ENCODE peak calls at places on chromosomes 2 and 18, in nine cellular contexts. H is bronchial epithelial cell, V is A549, S is neural crest cell, D is cardiac fibroblast, L is heart left ventricle, A is AG10803, T is GM06990, Z is H9. I is an unnamed sample.

GRCh38 chr18:76544511-76545350 is 49.7 kb upstream of the ZNF516 start:
- DNase-seq in H (no peak), V (no peak), S (no peak), D (no peak), L (no peak), A (no peak), T (no peak), Z (no peak), I (no peak)

GRCh38 chr18:9296233-9297006 is 38.2 kb upstream of the TWSG1 start:
- DNase-seq in H (no peak), V (no peak), S (no peak), D (no peak), L (no peak), A (no peak), T (no peak), Z (no peak), I (no peak)

GRCh38 chr18:63111549-63112402 is 207.8 kb downstream of the BCL2 start:
- DNase-seq in H (no peak), V (no peak), S (no peak), D (no peak), L (peak), A (no peak), T (no peak), Z (no peak), I (no peak)

GRCh38 chr2:157159221-157159904 is 98.1 kb upstream of the GALNT5 start:
- DNase-seq in H (no peak), V (no peak), S (no peak), D (no peak), L (no peak), A (no peak), T (no peak), Z (no peak), I (no peak)

GRCh38 chr2:46045888-46046287 is 251.3 kb upstream of the EPAS1 start:
- DNase-seq in H (no peak), V (no peak), S (no peak), D (no peak), L (no peak), A (no peak), T (no peak), Z (no peak), I (no peak)

GRCh38 chr2:191638079-191638801 is 39.7 kb upstream of the NABP1 start:
- DNase-seq in H (peak), V (no peak), S (no peak), D (no peak), L (no peak), A (peak), T (no peak), Z (no peak), I (peak)

GRCh38 chr2:20052229-20052871 is 922 bp upstream of the LAPTM4A start:
- DNase-seq in H (peak), V (peak), S (no peak), D (peak), L (no peak), A (peak), T (no peak), Z (no peak), I (no peak)

GRCh38 chr2:44079686-44080085 is 83.9 kb upstream of the LRPPRC start:
- DNase-seq in H (no peak), V (no peak), S (no peak), D (no peak), L (no peak), A (no peak), T (no peak), Z (no peak), I (no peak)

GRCh38 chr2:183157131-183157530 is 32.9 kb downstream of the NUP35 start:
- DNase-seq in H (no peak), V (no peak), S (no peak), D (no peak), L (no peak), A (no peak), T (no peak), Z (no peak), I (no peak)

GRCh38 chr2:75432761-75433361 is 127.9 kb downstream of the EVA1A start:
- DNase-seq in H (no peak), V (no peak), S (no peak), D (peak), L (no peak), A (peak), T (peak), Z (peak), I (no peak)

GRCh38 chr2:53865264-53865663 is 5.5 kb upstream of the GPR75 start:
- DNase-seq in H (peak), V (no peak), S (no peak), D (no peak), L (no peak), A (peak), T (no peak), Z (no peak), I (no peak)

GRCh38 chr2:233199870-233200269 is 51.6 kb upstream of the ATG16L1 start:
- DNase-seq in H (no peak), V (no peak), S (no peak), D (no peak), L (no peak), A (no peak), T (no peak), Z (no peak), I (no peak)
- TF ChIP-seq CTCF in H (no peak), V (no peak), S (no peak), D (no peak), L (no peak), A (no peak), T (peak), Z (peak), I (no peak)

DNA sequence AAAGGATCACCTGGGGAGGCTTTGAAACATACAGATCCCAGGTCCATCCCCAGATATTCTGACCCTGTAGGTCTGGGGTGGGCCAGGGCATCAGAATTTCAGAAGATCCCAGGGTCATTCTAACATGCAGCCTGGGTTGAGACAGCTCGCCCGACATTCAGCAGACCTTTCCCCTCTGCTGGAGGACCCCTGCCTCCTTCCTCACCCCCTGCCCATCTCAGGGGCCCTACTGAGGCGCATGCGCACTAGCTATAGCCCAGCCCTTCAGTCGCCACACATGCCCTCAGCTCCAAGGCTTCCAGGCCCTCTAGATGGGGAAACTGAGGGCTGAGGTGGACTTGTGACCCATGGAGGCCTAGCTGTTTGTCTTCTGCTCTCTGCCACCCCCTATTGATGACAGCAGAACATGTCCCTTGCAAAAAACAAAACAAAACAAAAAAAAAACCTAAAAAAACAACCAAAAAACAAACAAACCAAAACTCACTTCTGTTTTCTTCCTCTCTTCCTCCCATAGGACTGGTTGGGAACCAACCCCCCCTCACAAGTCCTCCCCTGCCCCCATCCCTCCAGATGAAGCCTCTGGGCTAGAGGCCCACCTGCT is 91.3 kb downstream of the ZBTB7C start:
- DNase-seq in H (no peak), V (no peak), S (no peak), D (no peak), L (no peak), A (no peak), T (no peak), Z (no peak), I (no peak)
- TF ChIP-seq CTCF in H (peak), V (no peak), S (peak), D (peak), L (no peak), A (no peak), T (peak), Z (peak), I (no peak)

GRCh38 chr2:109277414-109277813 is 148.4 kb downstream of the SH3RF3 start:
- DNase-seq in H (no peak), V (no peak), S (no peak), D (no peak), L (no peak), A (no peak), T (no peak), Z (no peak), I (no peak)

GRCh38 chr2:109279243-109279860 is 150.3 kb downstream of the SH3RF3 start:
- DNase-seq in H (no peak), V (no peak), S (no peak), D (peak), L (no peak), A (no peak), T (no peak), Z (peak), I (peak)

GRCh38 chr2:109282360-109282759 is 153.4 kb downstream of the SH3RF3 start:
- DNase-seq in H (no peak), V (no peak), S (no peak), D (no peak), L (no peak), A (no peak), T (no peak), Z (no peak), I (no peak)

GRCh38 chr2:109282865-109283264 is 153.9 kb downstream of the SH3RF3 start:
- DNase-seq in H (no peak), V (no peak), S (no peak), D (no peak), L (no peak), A (no peak), T (no peak), Z (no peak), I (no peak)

GRCh38 chr2:109280804-109281203 is 151.8 kb downstream of the SH3RF3 start:
- DNase-seq in H (no peak), V (no peak), S (no peak), D (no peak), L (peak), A (no peak), T (no peak), Z (no peak), I (no peak)
- TF ChIP-seq CTCF in H (no peak), V (no peak), S (no peak), D (no peak), L (no peak), A (no peak), T (peak), Z (peak), I (no peak)

GRCh38 chr2:1283020-1283801 is 130.1 kb upstream of the TPO start:
- DNase-seq in H (no peak), V (no peak), S (no peak), D (no peak), L (no peak), A (no peak), T (no peak), Z (no peak), I (no peak)

GRCh38 chr2:1278861-1279260 is 134.4 kb upstream of the TPO start:
- DNase-seq in H (no peak), V (no peak), S (no peak), D (no peak), L (no peak), A (no peak), T (no peak), Z (no peak), I (no peak)

GRCh38 chr2:1283856-1284255 is 129.4 kb upstream of the TPO start:
- DNase-seq in H (no peak), V (no peak), S (no peak), D (no peak), L (no peak), A (no peak), T (no peak), Z (no peak), I (no peak)

GRCh38 chr2:1286929-1287328 is 126.3 kb upstream of the TPO start:
- DNase-seq in H (peak), V (no peak), S (no peak), D (no peak), L (no peak), A (no peak), T (no peak), Z (no peak), I (no peak)

DNA sequence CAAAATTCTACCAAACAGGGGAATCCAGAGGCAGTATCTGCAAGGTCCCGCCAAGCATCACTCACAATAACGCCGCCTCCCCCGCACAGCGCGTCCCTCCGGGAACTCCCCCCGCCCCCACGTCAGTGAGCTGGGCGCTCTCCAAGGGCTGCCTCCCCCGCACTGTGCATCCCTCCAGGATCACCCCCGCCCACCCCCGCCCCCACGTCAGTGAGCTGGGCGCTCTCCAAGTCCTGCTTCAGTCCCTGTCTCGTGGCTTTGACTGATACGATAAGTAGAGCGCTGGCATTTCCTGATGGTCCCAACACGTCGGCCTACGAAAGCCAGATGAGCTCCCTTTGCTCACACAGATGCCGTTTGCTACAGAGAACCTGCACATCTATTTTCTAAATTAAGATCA is 130.7 kb upstream of the TPO start:
- DNase-seq in H (no peak), V (no peak), S (no peak), D (peak), L (peak), A (no peak), T (no peak), Z (no peak), I (no peak)
- TF ChIP-seq CTCF in H (no peak), V (no peak), S (no peak), D (no peak), L (no peak), A (no peak), T (no peak), Z (no peak), I (no peak)

GRCh38 chr2:143686585-143687164 is 557.5 kb downstream of the ARHGAP15 start:
- DNase-seq in H (peak), V (peak), S (no peak), D (peak), L (no peak), A (peak), T (no peak), Z (no peak), I (no peak)
- TF ChIP-seq CTCF in H (peak), V (peak), S (peak), D (peak), L (peak), A (peak), T (peak), Z (peak), I (peak)

GRCh38 chr18:58391932-58392331 is 237.0 kb downstream of the ALPK2 start:
- DNase-seq in H (no peak), V (no peak), S (no peak), D (no peak), L (no peak), A (peak), T (no peak), Z (no peak), I (no peak)
- TF ChIP-seq CTCF in H (no peak), V (no peak), S (no peak), D (no peak), L (no peak), A (peak), T (no peak), Z (peak), I (no peak)

I was measured in Caco-2.